ENCODE peak calls at places on chromosomes 16 and 17, in five cellular contexts. I, L, S, Y and U are unnamed samples.

GRCh38 chr17:17500999-17501605 is 4.9 kb upstream of the RASD1 start:
- DNase-seq in I (no peak), S (no peak), L (peak), Y (peak), U (no peak)

GRCh38 chr16:31052131-31052530 is 18.8 kb downstream of the STX4 start:
- DNase-seq in I (no peak), L (no peak), S (no peak), Y (no peak), U (no peak)

GRCh38 chr17:58365980-58366595 is 14.1 kb upstream of the SUPT4H1 start:
- DNase-seq in Y (no peak), I (no peak), S (no peak), L (no peak), U (no peak)

GRCh38 chr16:49600541-49600940 is 226.9 kb downstream of the C16orf78 start:
- DNase-seq in I (no peak), L (peak), Y (peak), S (peak), U (no peak)

GRCh38 chr17:52827526-52827925 is 669.0 kb upstream of the CA10 start:
- DNase-seq in Y (no peak), L (no peak), I (no peak), S (no peak), U (no peak)

GRCh38 chr17:57943140-57943539 is 12.1 kb downstream of the CUEDC1 start:
- DNase-seq in I (no peak), L (no peak), Y (no peak), S (no peak), U (no peak)

GRCh38 chr16:26963109-26963508 is 103.6 kb upstream of the C16orf82 start:
- DNase-seq in I (no peak), Y (no peak), L (peak), S (no peak), U (no peak)

GRCh38 chr17:63196772-63197335 is 230.8 kb downstream of the TANC2 start:
- DNase-seq in S (no peak), L (no peak), Y (no peak), I (no peak), U (no peak)

GRCh38 chr17:50665838-50666237 is 31.2 kb downstream of the ABCC3 start:
- DNase-seq in L (peak), S (no peak), Y (no peak), I (no peak), U (no peak)

GRCh38 chr17:72338847-72339790 is 218.3 kb downstream of the SOX9 start:
- DNase-seq in I (no peak), S (no peak), Y (no peak), L (peak), U (no peak)

GRCh38 chr17:72634621-72635020 is 457.9 kb downstream of the SLC39A11 start:
- DNase-seq in Y (no peak), S (no peak), I (no peak), L (no peak), U (no peak)

GRCh38 chr17:51657224-51657623 is 396.9 kb downstream of the UTP18 start:
- DNase-seq in L (no peak), S (no peak), Y (no peak), I (no peak), U (no peak)

GRCh38 chr16:57155702-57156350 is 30.0 kb downstream of the PSME3IP1 start:
- DNase-seq in I (no peak), S (no peak), Y (no peak), L (no peak), U (no peak)

GRCh38 chr17:45149669-45150603 is 1.7 kb downstream of the HEXIM1 start:
- DNase-seq in S (peak), Y (peak), L (peak), I (no peak), U (peak)

GRCh38 chr16:85677383-85677967 is 11.3 kb downstream of the GINS2 start:
- DNase-seq in S (no peak), L (no peak), Y (peak), I (no peak), U (no peak)

GRCh38 chr16:86221085-86221484 is 289.2 kb upstream of the FOXF1 start:
- DNase-seq in I (no peak), Y (peak), S (no peak), L (no peak), U (no peak)

GRCh38 chr17:41535764-41536481 is 7.8 kb upstream of the KRT19 start:
- DNase-seq in L (peak), Y (peak), I (no peak), S (no peak), U (no peak)

GRCh38 chr16:29962344-29962994 is 590 bp downstream of the TMEM219 start:
- DNase-seq in I (no peak), L (no peak), Y (no peak), S (no peak), U (no peak)

GRCh38 chr17:8673621-8674020 is 43.1 kb upstream of the MYH10 start:
- DNase-seq in S (peak), I (no peak), L (no peak), Y (no peak), U (no peak)

GRCh38 chr16:69917739-69918138 is 33.4 kb upstream of the CLEC18A start:
- DNase-seq in Y (no peak), L (peak), S (peak), I (no peak), U (no peak)

GRCh38 chr17:18963126-18964017 is 11.4 kb downstream of the SLC5A10 start:
- DNase-seq in I (no peak), S (no peak), L (no peak), Y (no peak), U (no peak)

GRCh38 chr17:45116434-45117016 is 15.8 kb downstream of the PLCD3 start:
- DNase-seq in S (no peak), L (no peak), I (no peak), Y (no peak), U (no peak)

GRCh38 chr16:27400751-27401620 is 988 bp upstream of the IL21R start:
- DNase-seq in L (no peak), I (no peak), Y (no peak), S (no peak), U (no peak)

GRCh38 chr17:57045868-57046671 is 39.0 kb upstream of the AKAP1 start:
- DNase-seq in L (peak), Y (peak), I (no peak), S (no peak), U (no peak)

GRCh38 chr16:80784951-80785350 is 19.4 kb downstream of the CDYL2 start:
- DNase-seq in S (no peak), Y (no peak), I (no peak), L (no peak), U (no peak)

GRCh38 chr17:17416007-17416399 is 60.8 kb upstream of the MED9 start:
- DNase-seq in S (no peak), L (peak), I (no peak), Y (no peak), U (no peak)

GRCh38 chr17:15941781-15942180 is 3.1 kb upstream of the ADORA2B start:
- DNase-seq in Y (no peak), L (no peak), S (no peak), I (no peak), U (no peak)

GRCh38 chr16:10971560-10971961 is 27.2 kb downstream of the CLEC16A start:
- DNase-seq in S (peak), Y (no peak), L (peak), I (no peak), U (no peak)

GRCh38 chr16:50367777-50368409 is 895 bp downstream of the BRD7 start:
- DNase-seq in S (no peak), Y (no peak), L (no peak), I (no peak), U (no peak)

GRCh38 chr16:76583466-76583865 is 306.3 kb downstream of the CNTNAP4 start:
- DNase-seq in L (no peak), S (no peak), Y (no peak), I (no peak), U (no peak)

GRCh38 chr16:1163567-1164055 is 10.7 kb downstream of the CACNA1H start:
- DNase-seq in Y (no peak), L (peak), I (no peak), S (no peak), U (peak)

GRCh38 chr17:81832608-81833159 is 407 bp downstream of the MCRIP1 start:
- DNase-seq in Y (peak), L (no peak), S (no peak), I (no peak), U (no peak)
- H3K27ac ChIP-seq in Y (peak), L (no peak), S (peak), I (peak), U (peak)

GRCh38 chr17:601462-602303 is 113.0 kb downstream of the VPS53 start:
- DNase-seq in Y (no peak), L (no peak), I (no peak), S (peak), U (no peak)

GRCh38 chr17:600576-601301 is 113.9 kb downstream of the VPS53 start:
- DNase-seq in S (peak), Y (no peak), I (no peak), L (no peak), U (no peak)

GRCh38 chr17:596763-597644 is 117.6 kb downstream of the VPS53 start:
- DNase-seq in S (no peak), I (no peak), Y (no peak), L (no peak), U (no peak)

DNA sequence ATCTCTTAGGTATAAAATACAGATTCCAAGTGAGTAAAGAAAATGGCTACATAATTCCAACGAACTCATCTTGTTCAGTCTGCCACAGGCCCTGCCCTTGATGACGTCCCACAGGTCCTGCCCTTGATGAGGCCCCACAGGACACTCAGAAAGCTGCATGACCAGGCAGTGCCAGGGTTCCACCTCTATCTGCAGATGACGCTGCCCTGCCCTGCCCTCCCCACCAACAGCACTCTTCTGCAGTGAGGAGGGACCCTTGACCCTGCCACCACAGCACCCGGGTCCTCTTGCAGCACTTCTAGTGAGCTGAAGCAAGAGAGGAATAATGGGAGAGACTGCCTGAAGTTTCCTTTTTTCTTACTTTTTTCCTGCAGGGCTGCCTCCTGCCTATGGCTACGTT is 118.4 kb downstream of the VPS53 start:
- DNase-seq in Y (no peak), L (no peak), S (no peak), I (no peak), U (no peak)
- H3K27ac ChIP-seq in Y (no peak), L (no peak), S (no peak), I (no peak), U (no peak)

DNA sequence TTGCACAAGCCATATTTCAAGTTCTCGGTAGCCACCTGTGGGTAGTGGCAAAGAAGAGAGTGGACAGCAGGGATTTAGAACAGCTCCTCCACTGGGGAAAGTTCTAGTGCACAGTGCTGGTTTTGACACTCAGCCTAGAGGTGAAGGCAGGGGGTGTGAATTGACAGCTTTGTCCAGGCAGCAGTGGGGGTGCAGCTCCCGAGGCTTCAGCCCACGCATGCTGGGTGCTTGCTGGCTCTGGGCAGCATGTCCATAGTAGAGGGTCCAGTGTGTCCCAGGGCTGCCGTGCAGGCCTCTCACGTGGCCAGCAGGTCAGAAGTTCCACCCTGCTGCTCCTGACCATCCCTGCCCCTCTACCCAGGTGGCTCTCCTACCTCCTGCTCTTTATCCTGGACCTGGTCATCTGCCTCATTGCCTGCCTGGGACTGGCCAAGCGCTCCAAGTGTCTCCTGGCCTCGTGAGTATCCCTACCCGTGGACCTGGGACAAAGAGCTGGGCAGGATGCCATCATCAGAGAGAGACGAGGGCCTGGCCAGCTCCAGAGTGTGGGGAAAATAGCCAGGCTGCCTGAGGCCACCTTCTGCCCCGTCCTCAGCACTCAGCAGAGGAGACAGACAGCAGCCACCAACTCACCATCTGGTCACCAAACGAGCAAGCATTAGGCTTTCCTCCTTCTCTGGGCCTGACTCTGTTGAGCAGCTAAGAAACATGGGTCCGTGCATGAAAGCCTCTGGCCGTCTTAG is 29.8 kb downstream of the TTYH2 start:
- DNase-seq in L (no peak), I (no peak), Y (no peak), S (no peak), U (no peak)
- H3K27ac ChIP-seq in L (no peak), I (no peak), Y (no peak), S (no peak), U (peak)

GRCh38 chr16:88882358-88883030 is 16.0 kb upstream of the PABPN1L start:
- DNase-seq in I (no peak), Y (no peak), L (no peak), S (no peak), U (no peak)

GRCh38 chr16:88884569-88885271 is 18.3 kb upstream of the PABPN1L start:
- DNase-seq in Y (no peak), I (no peak), S (no peak), L (no peak), U (no peak)

GRCh38 chr16:88881675-88882357 is 15.4 kb upstream of the PABPN1L start:
- DNase-seq in Y (no peak), L (no peak), I (no peak), S (no peak), U (no peak)

GRCh38 chr16:88883946-88884345 is 17.5 kb upstream of the PABPN1L start:
- DNase-seq in I (no peak), Y (no peak), S (no peak), L (no peak), U (no peak)

DNA sequence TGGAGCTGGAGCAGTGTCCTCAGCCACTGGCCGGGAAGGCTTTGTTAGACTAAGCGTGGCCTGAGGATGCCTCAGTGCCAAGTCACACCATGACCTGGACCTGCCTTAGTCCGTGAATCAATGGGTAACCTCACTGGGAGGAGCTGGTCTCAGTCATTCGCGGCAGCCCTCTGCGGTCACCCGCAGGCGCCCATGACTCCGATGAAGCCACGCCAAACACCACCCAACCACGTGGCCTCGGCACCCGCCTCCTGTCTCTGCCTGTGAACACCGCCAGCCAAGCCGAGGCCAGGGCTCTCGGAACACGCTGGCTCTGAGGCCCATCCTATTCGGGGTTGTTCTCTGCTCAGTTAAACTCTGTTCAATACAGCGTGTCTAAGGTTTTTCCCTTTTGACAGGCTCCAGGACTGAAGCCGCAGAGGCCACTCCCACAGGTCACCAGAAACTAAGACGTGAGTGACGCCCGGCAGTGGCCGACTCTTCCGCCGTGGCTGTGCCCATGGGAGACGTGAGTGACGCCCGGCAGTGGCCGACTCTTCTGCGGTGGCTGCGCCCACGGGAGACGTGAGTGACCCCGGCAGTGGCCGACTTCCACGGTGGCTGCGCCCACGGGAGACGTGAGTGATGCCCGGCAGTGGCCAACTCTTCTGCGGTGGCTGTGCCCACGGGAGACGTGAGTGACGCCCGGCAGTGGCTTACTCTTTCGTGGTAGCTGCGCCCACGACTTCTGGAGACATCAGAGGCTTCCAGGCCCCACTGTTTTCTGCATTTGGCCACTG is 16.8 kb upstream of the PABPN1L start:
- DNase-seq in Y (no peak), L (no peak), S (no peak), I (no peak), U (no peak)
- H3K27ac ChIP-seq in Y (no peak), L (no peak), S (no peak), I (no peak), U (no peak)

GRCh38 chr17:40447148-40447644 is 3.9 kb downstream of the IGFBP4 start:
- DNase-seq in I (no peak), Y (no peak), L (no peak), S (peak), U (no peak)
- H3K27ac ChIP-seq in I (peak), Y (peak), L (no peak), S (peak), U (no peak)